ENCODE peak calls at places on chromosomes 1 and 21, in five cellular contexts. P, Q, A, N and U are unnamed samples.

GRCh38 chr21:45286671-45287437 is 841 bp downstream of the POFUT2 start:
- DNase-seq in P (no peak), Q (peak), A (no peak), N (no peak), U (no peak)

GRCh38 chr1:152043870-152044269 is 7.1 kb upstream of the S100A11 start:
- DNase-seq in P (no peak), Q (no peak), A (no peak), N (no peak), U (no peak)

GRCh38 chr1:2505461-2505994 is 20.9 kb downstream of the PANK4 start:
- DNase-seq in P (no peak), Q (no peak), A (no peak), N (no peak), U (no peak)

GRCh38 chr1:67347688-67348472 is 40.2 kb downstream of the IL12RB2 start:
- DNase-seq in P (peak), Q (peak), A (no peak), N (no peak), U (no peak)

GRCh38 chr1:15153184-15153841 is at the start of gene TMEM51:
- DNase-seq in P (peak), Q (peak), A (no peak), N (no peak), U (no peak)

GRCh38 chr1:18504609-18505008 is 23.9 kb downstream of the KLHDC7A start:
- DNase-seq in P (no peak), Q (no peak), A (no peak), N (no peak), U (no peak)

GRCh38 chr1:154864189-154864985 is 5.7 kb downstream of the KCNN3 start:
- DNase-seq in P (no peak), Q (no peak), A (no peak), N (no peak), U (no peak)

GRCh38 chr1:228393268-228393699 is 13.4 kb downstream of the TRIM11 start:
- DNase-seq in P (no peak), Q (peak), A (no peak), N (no peak), U (no peak)

GRCh38 chr1:167936068-167936929 is at the start of gene DCAF6:
- DNase-seq in P (peak), Q (peak), A (peak), N (peak), U (peak)

GRCh38 chr1:12447849-12448312 is 170.1 kb downstream of the DHRS3 start:
- DNase-seq in P (no peak), Q (peak), A (no peak), N (no peak), U (no peak)

GRCh38 chr1:90936061-90936460 is 85.8 kb downstream of the ZNF644 start:
- DNase-seq in P (no peak), Q (no peak), A (no peak), N (no peak), U (no peak)

GRCh38 chr1:53359934-53360276 is 32.0 kb upstream of the LRP8 start:
- DNase-seq in P (no peak), Q (no peak), A (no peak), N (no peak), U (no peak)

GRCh38 chr21:34690041-34690792 is 21.4 kb downstream of the CLIC6 start:
- DNase-seq in P (no peak), Q (no peak), A (no peak), N (no peak), U (no peak)

GRCh38 chr1:115052454-115053083 is 22.9 kb downstream of the TSHB start:
- DNase-seq in P (peak), Q (peak), A (peak), N (peak), U (peak)

GRCh38 chr1:2314803-2315710 is 76.3 kb downstream of the MORN1 start:
- DNase-seq in P (peak), Q (peak), A (peak), N (peak), U (peak)

GRCh38 chr1:3469104-3469848 is 14.8 kb downstream of the ARHGEF16 start:
- DNase-seq in P (no peak), Q (no peak), A (no peak), N (no peak), U (no peak)

GRCh38 chr1:109878531-109878930 is 32.1 kb upstream of the CSF1 start:
- DNase-seq in P (no peak), Q (no peak), A (no peak), N (no peak), U (no peak)

GRCh38 chr1:14504517-14504916 is 94.0 kb upstream of the KAZN start:
- DNase-seq in P (no peak), Q (no peak), A (no peak), N (no peak), U (no peak)

GRCh38 chr1:158019177-158019868 is 25.9 kb downstream of the KIRREL1 start:
- DNase-seq in P (no peak), Q (peak), A (no peak), N (no peak), U (no peak)

GRCh38 chr1:70044832-70045231 is 160.5 kb downstream of the LRRC40 start:
- DNase-seq in P (no peak), Q (no peak), A (no peak), N (no peak), U (no peak)

GRCh38 chr21:44582055-44582454 is 1.7 kb upstream of the KRTAP10-5 start:
- DNase-seq in P (no peak), Q (no peak), A (no peak), N (no peak), U (no peak)

GRCh38 chr1:27832762-27833161 is 2.2 kb downstream of the PPP1R8 start:
- DNase-seq in P (no peak), Q (no peak), A (no peak), N (no peak), U (no peak)

GRCh38 chr1:30704271-30704670 is 19.1 kb downstream of the MATN1 start:
- DNase-seq in P (no peak), Q (no peak), A (no peak), N (no peak), U (no peak)

GRCh38 chr1:170010443-170010842 is 64.1 kb downstream of the KIFAP3 start:
- DNase-seq in P (no peak), Q (peak), A (no peak), N (no peak), U (no peak)

GRCh38 chr1:150149490-150150453 is at the start of gene PLEKHO1:
- DNase-seq in P (peak), Q (peak), A (peak), N (peak), U (peak)

GRCh38 chr1:219518168-219518905 is 94.6 kb downstream of the ZC3H11B start:
- DNase-seq in P (no peak), Q (peak), A (no peak), N (no peak), U (peak)